ENCODE peak calls at places on chromosomes 2 and 18, in four cellular contexts. G is suprapubic skin, C is HCT116, E is spleen. A is an unnamed sample.
A peak's percentile ranks its signal among the peaks of the same experiment; 100 is the strongest.

GRCh38 chr2:229050063-229050635 is 220.9 kb downstream of the PID1 start:
- DNase-seq in C (no peak), E (no peak), G (no peak), A (no peak)

GRCh38 chr2:44951714-44952113 is 10.2 kb downstream of the SIX3 start:
- DNase-seq in C (no peak), E (no peak), G (no peak), A (no peak)

GRCh38 chr18:28174181-28174906 is 2.6 kb downstream of the CDH2 start:
- DNase-seq in G (no peak), E (no peak), C (no peak), A (no peak)

GRCh38 chr18:39205565-39205964 is 1640.0 kb upstream of the CELF4 start:
- DNase-seq in E (no peak), C (no peak), G (no peak), A (no peak)

GRCh38 chr2:222952204-222952603 is 91.4 kb downstream of the ACSL3 start:
- DNase-seq in E (no peak), G (no peak), C (no peak), A (no peak)

GRCh38 chr2:173185437-173185836 is 109.8 kb downstream of the MAP3K20 start:
- DNase-seq in G (no peak), E (no peak), C (no peak), A (no peak)

GRCh38 chr2:119248311-119248710 is 24.7 kb downstream of the STEAP3 start:
- DNase-seq in C (no peak), G (no peak), E (no peak), A (no peak)

GRCh38 chr2:144041612-144042011 is 478.3 kb downstream of the ZEB2 start:
- DNase-seq in C (no peak), E (no peak), G (no peak), A (no peak)

GRCh38 chr2:7676714-7677113 is 759.5 kb downstream of the RNF144A start:
- DNase-seq in C (no peak), E (no peak), G (no peak), A (no peak)

GRCh38 chr18:43420950-43421349 is 143.7 kb upstream of the SYT4 start:
- DNase-seq in G (no peak), C (no peak), E (no peak), A (no peak)

GRCh38 chr2:82481207-82481606 is 1977.9 kb downstream of the SUCLG1 start:
- DNase-seq in G (no peak), E (no peak), C (no peak), A (no peak)

GRCh38 chr2:170588729-170589128 is 126.4 kb upstream of the SP5 start:
- DNase-seq in C (no peak), G (no peak), E (no peak), A (no peak)

GRCh38 chr2:206082298-206082843 is 3.6 kb downstream of the INO80D start:
- DNase-seq in G (no peak), E (no peak), C (no peak), A (no peak)

GRCh38 chr2:224381913-224382647 is 19.8 kb downstream of the FAM124B start:
- DNase-seq in C (no peak), G (no peak), E (no peak), A (no peak)

GRCh38 chr2:88857951-88858406 is 166.5 kb downstream of the RPIA start:
- DNase-seq in C (no peak), E (no peak), G (no peak), A (no peak)

GRCh38 chr2:151534001-151534400 is 124.3 kb downstream of the RIF1 start:
- DNase-seq in E (no peak), C (no peak), G (no peak), A (no peak)

GRCh38 chr2:151289972-151290335 is 486 bp upstream of the NMI start:
- DNase-seq in G (no peak), C (no peak), E (no peak), A (peak; percentile 77)

GRCh38 chr2:159557437-159558034 is 58.8 kb downstream of the BAZ2B start:
- DNase-seq in E (no peak), C (peak; percentile 16), G (no peak), A (no peak)

GRCh38 chr2:136248242-136248641 is 130.3 kb upstream of the CXCR4 start:
- DNase-seq in E (no peak), G (no peak), C (peak; percentile 41), A (no peak)

GRCh38 chr2:121825003-121825950 is 69.8 kb downstream of the TSN start:
- DNase-seq in C (no peak), G (no peak), E (no peak), A (no peak)

GRCh38 chr2:39989888-39990287 is 210.8 kb upstream of the THUMPD2 start:
- DNase-seq in G (no peak), E (no peak), C (no peak), A (no peak)

GRCh38 chr2:233706720-233707119 is 6.0 kb upstream of the UGT1A5 start:
- DNase-seq in G (no peak), C (no peak), E (no peak), A (no peak)

GRCh38 chr2:133959066-133959465 is 294.8 kb upstream of the MGAT5 start:
- DNase-seq in E (no peak), G (no peak), C (no peak), A (no peak)

GRCh38 chr2:25824718-25825117 is 53.6 kb downstream of the ASXL2 start:
- DNase-seq in G (no peak), C (no peak), E (no peak), A (no peak)

GRCh38 chr2:241977557-241978300 is 108.2 kb downstream of the RTP5 start:
- DNase-seq in G (peak; percentile 55), C (no peak), E (peak; percentile 72), A (no peak)

GRCh38 chr2:32847734-32848133 is 99.0 kb upstream of the LTBP1 start:
- DNase-seq in E (no peak), C (no peak), G (no peak), A (no peak)

GRCh38 chr2:229489016-229489415 is 217.9 kb upstream of the PID1 start:
- DNase-seq in E (no peak), C (no peak), G (no peak), A (no peak)

GRCh38 chr2:10597956-10598355 is 91.8 kb downstream of the NOL10 start:
- DNase-seq in E (no peak), C (no peak), G (no peak), A (no peak)

GRCh38 chr2:198186257-198186656 is 381.9 kb downstream of the PLCL1 start:
- DNase-seq in G (no peak), E (no peak), C (no peak), A (no peak)

GRCh38 chr2:189421644-189422043 is 19.6 kb upstream of the WDR75 start:
- DNase-seq in E (no peak), C (no peak), G (no peak), A (no peak)

GRCh38 chr18:77700051-77700450 is 450.4 kb downstream of the GALR1 start:
- DNase-seq in C (no peak), G (no peak), E (no peak), A (no peak)

GRCh38 chr2:120966510-120967254 is 231.0 kb downstream of the GLI2 start:
- DNase-seq in E (no peak), C (no peak), G (no peak), A (no peak)

GRCh38 chr2:43174368-43175186 is 51.8 kb downstream of the ZFP36L2 start:
- DNase-seq in E (peak; percentile 93), G (no peak), C (no peak), A (no peak)

GRCh38 chr2:231049286-231050017 is 7.2 kb upstream of the PSMD1 start:
- DNase-seq in G (no peak), E (no peak), C (no peak), A (no peak)
- TF ChIP-seq POLR2AphosphoS5 in G (no peak), E (no peak), C (no peak), A (no peak)

GRCh38 chr2:64228126-64228678 is 84.0 kb upstream of the PELI1 start:
- DNase-seq in G (peak; percentile 87), E (peak; percentile 97), C (peak; percentile 15), A (peak; percentile 92)
- TF ChIP-seq POLR2A in G (no peak), E (no peak), C (no peak), A (no peak)

GRCh38 chr2:3605013-3605961 is 10.4 kb downstream of the COLEC11 start:
- DNase-seq in E (peak; percentile 81), C (peak; percentile 82), G (peak; percentile 68), A (peak; percentile 62)
- TF ChIP-seq POLR2AphosphoS5 in E (no peak), C (peak; percentile 64), G (no peak), A (no peak)

GRCh38 chr2:102340778-102341177 is 14.8 kb upstream of the IL18R1 start:
- DNase-seq in G (no peak), C (no peak), E (no peak), A (no peak)

GRCh38 chr2:102337012-102337411 is 18.6 kb upstream of the IL18R1 start:
- DNase-seq in G (no peak), E (no peak), C (no peak), A (no peak)

GRCh38 chr2:102335871-102336366 is 19.7 kb upstream of the IL18R1 start:
- DNase-seq in G (no peak), E (no peak), C (no peak), A (no peak)

GRCh38 chr2:102336502-102336945 is 19.1 kb upstream of the IL18R1 start:
- DNase-seq in C (no peak), E (no peak), G (no peak), A (no peak)

GRCh38 chr2:102337481-102338386 is 17.9 kb upstream of the IL18R1 start:
- DNase-seq in C (no peak), G (no peak), E (no peak), A (no peak)
- TF ChIP-seq POLR2A in C (no peak), G (no peak), E (no peak), A (no peak)

DNA sequence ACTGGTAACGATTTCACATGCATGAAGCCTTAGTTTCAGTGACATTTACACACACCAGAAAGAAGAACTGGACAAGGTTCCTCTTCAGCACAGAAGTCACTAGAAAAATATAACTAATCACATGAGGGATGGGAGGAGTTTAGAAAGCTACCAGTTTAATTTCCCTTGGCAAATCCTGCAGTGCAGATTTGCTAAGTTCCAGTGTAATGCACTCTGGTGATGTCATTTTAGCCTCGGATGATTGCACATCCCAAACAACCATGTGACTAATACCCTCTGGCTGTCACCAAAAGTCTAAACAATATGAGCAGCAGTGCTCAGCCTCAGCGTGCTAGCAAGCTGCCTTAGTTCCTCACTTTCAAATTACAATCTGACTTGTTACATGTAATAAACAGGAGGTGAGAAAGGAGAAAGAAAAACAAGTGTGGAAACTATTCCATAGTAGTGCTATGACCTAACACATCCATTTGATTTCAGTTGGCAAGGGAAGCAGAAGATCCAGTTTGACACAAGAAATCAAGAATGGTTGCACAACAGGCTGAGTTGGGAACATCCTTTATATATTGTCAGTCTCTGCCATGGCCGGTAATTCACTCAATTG is 35.3 kb upstream of the PPP1CB start:
- DNase-seq in E (peak; percentile 46), G (no peak), C (peak; percentile 64), A (peak; percentile 87)
- TF ChIP-seq POLR2AphosphoS5 in E (no peak), G (peak; percentile 81), C (peak; percentile 24), A (peak; percentile 60)

DNA sequence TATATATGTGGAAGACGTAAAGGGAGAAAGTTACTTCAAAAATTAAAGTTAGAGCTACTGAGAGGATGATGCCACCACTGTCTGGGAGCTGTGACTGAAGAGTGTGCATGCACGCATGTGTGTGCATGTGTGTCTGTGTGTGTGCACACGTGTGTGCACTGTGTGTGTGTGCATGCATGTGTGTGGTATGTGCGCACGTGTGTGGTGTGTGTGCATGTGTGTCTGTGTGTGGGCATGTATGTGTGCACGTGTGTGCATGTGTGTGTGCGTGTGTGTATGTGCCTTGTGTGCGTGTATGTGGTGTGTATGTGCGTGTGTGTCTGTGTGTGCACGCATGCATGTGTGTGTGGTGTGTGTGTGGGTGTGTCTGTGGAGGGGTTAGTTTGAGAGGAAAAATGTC is 473.4 kb downstream of the CMPK2 start:
- DNase-seq in E (no peak), G (no peak), C (no peak), A (no peak)
- TF ChIP-seq POLR2A in E (no peak), G (no peak), C (no peak), A (no peak)

GRCh38 chr2:109616184-109616583 is 2.0 kb downstream of the SOWAHC start:
- DNase-seq in G (no peak), E (no peak), C (no peak), A (no peak)
- TF ChIP-seq POLR2AphosphoS5 in G (no peak), E (no peak), C (no peak), A (no peak)

GRCh38 chr2:168097431-168097830 is 150.0 kb downstream of the STK39 start:
- DNase-seq in E (no peak), C (no peak), G (no peak), A (no peak)
- TF ChIP-seq POLR2A in E (no peak), C (no peak), G (no peak), A (no peak)